ENCODE peak calls at places on chromosomes 11 and 22, in four cellular contexts. Q is transverse colon, F is tibial nerve, E is SK-N-SH. R is an unnamed sample. For H3K27me3, the result is how much of the 10 kb centered on the place peaks cover.

GRCh38 chr11:122984186-122985011 is 2.8 kb upstream of the BSX start:
- DNase-seq in F (no peak), E (peak), Q (no peak), R (no peak)

GRCh38 chr11:76810151-76810853 is 27.1 kb downstream of the TSKU start:
- DNase-seq in F (peak), E (no peak), Q (peak), R (no peak)

GRCh38 chr11:72719144-72719543 is 33.1 kb downstream of the ARAP1 start:
- DNase-seq in E (no peak), Q (no peak), F (no peak), R (no peak)

GRCh38 chr11:2587976-2588748 is 111.6 kb downstream of the KCNQ1OT1 start:
- DNase-seq in E (peak), F (no peak), Q (no peak), R (no peak)

GRCh38 chr11:101916422-101916821 is at the start of gene ANGPTL5:
- DNase-seq in F (no peak), E (no peak), Q (no peak), R (no peak)

GRCh38 chr22:49763138-49763537 is 64.5 kb downstream of the BRD1 start:
- DNase-seq in F (no peak), E (no peak), Q (peak), R (no peak)

GRCh38 chr22:42961815-42962214 is 53.1 kb downstream of the PACSIN2 start:
- DNase-seq in E (no peak), F (no peak), Q (no peak), R (no peak)

GRCh38 chr11:898540-899190 is 11.9 kb downstream of the CHID1 start:
- DNase-seq in F (peak), E (peak), Q (no peak), R (no peak)

GRCh38 chr11:128553662-128554392 is 33.5 kb downstream of the ETS1 start:
- DNase-seq in Q (no peak), E (no peak), F (no peak), R (no peak)

GRCh38 chr11:27183672-27184457 is 143.2 kb downstream of the BBOX1 start:
- DNase-seq in F (peak), E (peak), Q (peak), R (peak)

GRCh38 chr11:10387209-10388083 is 67.6 kb upstream of the AMPD3 start:
- DNase-seq in Q (peak), E (no peak), F (peak), R (no peak)

GRCh38 chr11:72641900-72642814 is 32.1 kb downstream of the PDE2A start:
- DNase-seq in F (no peak), E (peak), Q (peak), R (peak)

GRCh38 chr11:25702417-25702816 is 629.5 kb upstream of the ANO3 start:
- DNase-seq in Q (no peak), E (no peak), F (no peak), R (no peak)

GRCh38 chr11:130514316-130514715 is 65.9 kb downstream of the ADAMTS15 start:
- DNase-seq in E (no peak), Q (no peak), F (no peak), R (no peak)

GRCh38 chr11:2777396-2777795 is 77.6 kb upstream of the KCNQ1OT1 start:
- DNase-seq in Q (no peak), F (no peak), E (no peak), R (no peak)

GRCh38 chr11:75245356-75246005 is 4.9 kb downstream of the TPBGL start:
- DNase-seq in E (peak), Q (no peak), F (no peak), R (peak)

GRCh38 chr11:4809246-4809645 is 5.1 kb upstream of the OR52R1 start:
- DNase-seq in F (no peak), Q (no peak), E (no peak), R (no peak)

GRCh38 chr11:121661796-121662508 is 209.2 kb upstream of the SORL1-AS1 start:
- DNase-seq in E (no peak), Q (no peak), F (peak), R (no peak)

GRCh38 chr11:3949132-3949531 is 93.7 kb downstream of the STIM1 start:
- DNase-seq in E (no peak), F (no peak), Q (peak), R (no peak)

GRCh38 chr11:76075699-76076098 is 130.6 kb downstream of the WNT11 start:
- DNase-seq in F (no peak), Q (no peak), E (no peak), R (no peak)

GRCh38 chr22:19407649-19408606 is 23.6 kb downstream of the HIRA start:
- DNase-seq in F (no peak), E (peak), Q (no peak), R (no peak)

GRCh38 chr11:112127056-112127455 is 36.8 kb downstream of the IL18 start:
- DNase-seq in F (no peak), E (no peak), Q (no peak), R (no peak)

GRCh38 chr11:111808063-111808588 is 41.9 kb upstream of the PPP2R1B start:
- DNase-seq in F (no peak), Q (no peak), E (no peak), R (peak)

GRCh38 chr22:29048822-29049654 is 12.6 kb downstream of the C22orf31 start:
- DNase-seq in E (no peak), Q (no peak), F (no peak), R (no peak)

GRCh38 chr11:109804911-109805310 is 288.3 kb upstream of the ZC3H12C start:
- DNase-seq in E (no peak), F (no peak), Q (no peak), R (no peak)

GRCh38 chr11:96242191-96242845 is 100.7 kb downstream of the MAML2 start:
- DNase-seq in Q (no peak), E (no peak), F (no peak), R (no peak)

GRCh38 chr11:1299621-1300020 is 9.8 kb downstream of the TOLLIP start:
- DNase-seq in Q (no peak), F (no peak), E (no peak), R (no peak)

GRCh38 chr22:17980638-17981051 is 43.7 kb downstream of the MICAL3 start:
- DNase-seq in F (peak), Q (peak), E (peak), R (peak)

GRCh38 chr11:20021771-20022362 is 138.4 kb downstream of the DBX1 start:
- DNase-seq in Q (no peak), E (no peak), F (no peak), R (no peak)

GRCh38 chr11:58513747-58514367 is 6.0 kb upstream of the OR5B21 start:
- DNase-seq in F (peak), Q (peak), E (peak), R (no peak)

GRCh38 chr11:125404136-125404810 is 91.8 kb downstream of the FEZ1 start:
- DNase-seq in E (no peak), Q (no peak), F (no peak), R (no peak)

GRCh38 chr11:14902650-14903350 is 10.8 kb upstream of the CYP2R1 start:
- DNase-seq in E (no peak), F (no peak), Q (no peak), R (no peak)

GRCh38 chr11:79026803-79027445 is 413.9 kb downstream of the TENM4 start:
- DNase-seq in E (no peak), Q (no peak), F (no peak), R (no peak)

GRCh38 chr11:85680897-85681296 is 5.1 kb downstream of the CCDC89 start:
- DNase-seq in Q (no peak), F (no peak), E (peak), R (no peak)

GRCh38 chr11:1040428-1041148 is 4.1 kb upstream of the MUC6 start:
- DNase-seq in Q (no peak), F (no peak), E (no peak), R (no peak)

GRCh38 chr11:72951193-72951592 is 137.0 kb downstream of the ATG16L2 start:
- DNase-seq in Q (no peak), E (peak), F (no peak), R (no peak)

GRCh38 chr11:119175493-119176077 is 7.1 kb downstream of the NLRX1 start:
- DNase-seq in E (peak), F (no peak), Q (no peak), R (no peak)

GRCh38 chr11:119172513-119172912 is 4.0 kb downstream of the NLRX1 start:
- DNase-seq in F (no peak), E (no peak), Q (no peak), R (peak)

GRCh38 chr11:119178166-119178680 is 7.1 kb upstream of the NHERF4 start:
- DNase-seq in Q (no peak), F (no peak), E (no peak), R (no peak)

GRCh38 chr11:119169272-119169719 is 771 bp downstream of the NLRX1 start:
- DNase-seq in F (no peak), Q (no peak), E (no peak), R (peak)

DNA sequence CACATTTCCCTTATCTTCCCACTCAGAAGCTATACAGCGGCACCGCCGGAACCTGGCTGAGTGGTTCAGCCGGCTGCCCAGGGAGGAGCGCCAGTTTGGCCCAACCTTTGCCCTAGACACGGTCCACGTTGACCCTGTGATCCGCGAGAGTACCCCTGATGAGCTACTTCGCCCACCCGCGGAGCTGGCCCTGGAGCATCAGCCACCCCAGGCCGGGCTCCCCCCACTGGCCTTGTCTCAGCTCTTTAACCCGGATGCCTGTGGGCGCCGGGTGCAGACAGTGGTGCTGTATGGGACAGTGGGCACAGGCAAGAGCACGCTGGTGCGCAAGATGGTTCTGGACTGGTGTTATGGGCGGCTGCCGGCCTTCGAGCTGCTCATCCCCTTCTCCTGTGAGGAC is 4.9 kb downstream of the NLRX1 start:
- DNase-seq in F (no peak), E (no peak), Q (no peak), R (peak)
- TF ChIP-seq EP300 in F (no peak), E (no peak), Q (no peak), R (no peak)

GRCh38 chr11:32420139-32420538 is 15.2 kb downstream of the WT1 start:
- DNase-seq in F (no peak), E (no peak), Q (no peak), R (no peak)
- H3K27me3 ChIP-seq in F (half or more), E (under half), Q (half or more), R (under half)

GRCh38 chr22:25726241-25726640 is 15.7 kb upstream of the MYO18B start:
- DNase-seq in E (no peak), F (no peak), Q (no peak), R (no peak)
- TF ChIP-seq EP300 in E (no peak), F (no peak), Q (no peak), R (no peak)

GRCh38 chr22:22133910-22134309 is 110.7 kb upstream of the VPREB1 start:
- DNase-seq in Q (no peak), F (no peak), E (no peak), R (no peak)
- H3K27me3 ChIP-seq in Q (under half), F (under half), E (under half), R (under half)

DNA sequence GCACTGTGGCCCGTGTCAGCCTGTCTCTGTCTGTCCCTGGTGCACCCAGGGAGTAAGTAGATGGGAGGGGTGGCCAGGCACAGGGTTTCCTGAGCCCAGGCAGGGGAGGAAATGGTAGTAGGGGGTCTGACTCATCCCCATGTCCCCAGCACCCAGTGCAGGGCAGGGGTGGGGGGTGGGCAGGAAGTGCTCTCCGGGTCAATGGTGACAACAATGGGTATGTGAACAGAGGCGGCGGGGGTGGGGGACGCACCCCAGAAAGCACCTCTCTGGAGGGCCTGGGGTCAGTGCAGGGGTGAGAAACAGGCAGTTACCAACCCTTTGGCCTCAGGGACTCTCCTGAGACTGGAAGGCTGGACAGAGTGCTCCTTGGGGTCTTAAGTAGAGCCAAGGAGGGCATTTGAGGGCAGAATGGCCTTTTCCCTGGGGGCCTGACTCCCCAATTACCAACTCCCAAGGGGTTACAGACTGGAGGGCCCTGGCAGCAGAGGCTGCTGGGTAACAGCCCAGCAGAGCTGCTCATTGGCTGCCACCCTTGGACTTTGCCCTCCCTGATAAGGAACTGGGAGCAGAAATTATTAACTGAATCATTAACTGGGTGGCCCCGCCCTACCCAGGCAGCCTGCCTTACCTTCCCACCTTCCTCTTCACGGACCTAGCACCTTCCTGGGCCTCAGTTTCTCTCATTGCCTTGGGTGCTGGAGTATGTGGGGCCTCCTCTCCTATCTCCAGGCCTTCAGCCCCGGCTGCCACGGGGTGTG is 4.2 kb downstream of the MYRF start:
- DNase-seq in Q (peak), E (no peak), F (no peak), R (no peak)
- TF ChIP-seq EP300 in Q (no peak), E (no peak), F (no peak), R (no peak)

GRCh38 chr11:12936200-12936599 is 72.9 kb upstream of the RASSF10 start:
- DNase-seq in E (no peak), F (no peak), Q (no peak), R (no peak)

GRCh38 chr11:12943276-12943675 is 65.8 kb upstream of the RASSF10 start:
- DNase-seq in E (no peak), Q (no peak), F (no peak), R (no peak)

GRCh38 chr11:12942157-12942556 is 67.0 kb upstream of the RASSF10 start:
- DNase-seq in E (no peak), F (no peak), Q (no peak), R (no peak)

GRCh38 chr11:12941671-12942070 is 67.4 kb upstream of the RASSF10 start:
- DNase-seq in E (no peak), F (no peak), Q (no peak), R (no peak)

GRCh38 chr11:12938590-12939247 is 70.4 kb upstream of the RASSF10 start:
- DNase-seq in Q (no peak), F (no peak), E (no peak), R (no peak)
- H3K27me3 ChIP-seq in Q (under half), F (under half), E (under half), R (under half)

GRCh38 chr11:118918128-118918685 is 7.5 kb downstream of the BCL9L start:
- DNase-seq in E (peak), Q (peak), F (peak), R (no peak)

GRCh38 chr11:118918686-118919280 is 6.9 kb downstream of the BCL9L start:
- DNase-seq in E (no peak), Q (peak), F (no peak), R (no peak)

GRCh38 chr11:118915941-118916841 is 9.5 kb downstream of the BCL9L start:
- DNase-seq in E (no peak), Q (no peak), F (no peak), R (no peak)

GRCh38 chr11:118916842-118917388 is 8.8 kb downstream of the BCL9L start:
- DNase-seq in Q (peak), E (no peak), F (no peak), R (no peak)

GRCh38 chr11:118917488-118918127 is 8.1 kb downstream of the BCL9L start:
- DNase-seq in E (no peak), F (peak), Q (peak), R (peak)
- TF ChIP-seq EP300 in E (no peak), F (no peak), Q (no peak), R (no peak)

R was measured in upper lobe of left lung.